ENCODE peak calls at places on chromosome 15, in eight cellular contexts. M is stimulated activated CD8-positive, alpha-beta memory T cell treated with anti-CD3 and anti-CD28 coated beads, Interleukin-7, amount 100 ng/mL, for 1 hour; G is endodermal cell; L is neuronal stem cell; P is AG08395; I is NCI-H2171 treated with DMSO at 0.1 percent for 48 hours; J is glutamatergic neuron; Q is skeletal muscle cell. N is an unnamed sample.

GRCh38 chr15:80325206-80325605 is 73.2 kb upstream of the CTXND1 start:
- DNase-seq in M (no peak), G (no peak), L (no peak), P (no peak), I (no peak), J (no peak), Q (no peak), N (no peak)

GRCh38 chr15:88447206-88447605 is 20.0 kb downstream of the MRPL46 start:
- DNase-seq in M (no peak), G (no peak), L (no peak), P (no peak), I (no peak), J (no peak), Q (no peak), N (no peak)

GRCh38 chr15:93052090-93052892 is 36.7 kb downstream of the RGMA start:
- DNase-seq in M (no peak), G (peak), L (no peak), P (no peak), I (no peak), J (no peak), Q (no peak), N (no peak)

GRCh38 chr15:96218623-96219465 is 111.7 kb upstream of the NR2F2 start:
- DNase-seq in M (no peak), G (no peak), L (no peak), P (no peak), I (no peak), J (no peak), Q (no peak), N (no peak)

GRCh38 chr15:74961616-74962015 is 5.0 kb upstream of the RPP25 start:
- DNase-seq in M (no peak), G (no peak), L (no peak), P (no peak), I (no peak), J (no peak), Q (no peak), N (no peak)

GRCh38 chr15:72110355-72110754 is 7.6 kb downstream of the MYO9A start:
- DNase-seq in M (no peak), G (no peak), L (no peak), P (no peak), I (no peak), J (no peak), Q (no peak), N (no peak)

GRCh38 chr15:101097111-101097510 is 154.7 kb downstream of the CHSY1 start:
- DNase-seq in M (no peak), G (no peak), L (no peak), P (no peak), I (no peak), J (no peak), Q (no peak), N (no peak)

GRCh38 chr15:66598095-66598815 is 32.5 kb upstream of the LCTL start:
- DNase-seq in M (no peak), G (no peak), L (no peak), P (no peak), I (no peak), J (no peak), Q (no peak), N (no peak)

GRCh38 chr15:76333720-76334437 is 2.7 kb upstream of the ISL2 start:
- DNase-seq in M (no peak), G (peak), L (no peak), P (no peak), I (no peak), J (peak), Q (no peak), N (peak)

GRCh38 chr15:80072285-80072684 is 12.8 kb downstream of the ZFAND6 start:
- DNase-seq in M (no peak), G (no peak), L (peak), P (peak), I (peak), J (no peak), Q (peak), N (peak)

GRCh38 chr15:68564173-68564572 is 14.6 kb upstream of the CORO2B start:
- DNase-seq in M (no peak), G (peak), L (no peak), P (no peak), I (no peak), J (no peak), Q (no peak), N (no peak)

GRCh38 chr15:40506964-40507571 is 36.3 kb downstream of the CHST14 start:
- DNase-seq in M (peak), G (peak), L (peak), P (peak), I (peak), J (peak), Q (peak), N (peak)

GRCh38 chr15:35753486-35753885 is 207.5 kb upstream of the DPH6 start:
- DNase-seq in M (no peak), G (no peak), L (no peak), P (peak), I (no peak), J (no peak), Q (peak), N (no peak)

GRCh38 chr15:69303337-69304175 is 4.8 kb downstream of the PAQR5 start:
- DNase-seq in M (no peak), G (no peak), L (no peak), P (no peak), I (no peak), J (no peak), Q (no peak), N (no peak)

GRCh38 chr15:60374628-60375081 is 23.1 kb downstream of the ANXA2 start:
- DNase-seq in M (no peak), G (peak), L (no peak), P (peak), I (no peak), J (no peak), Q (peak), N (peak)

GRCh38 chr15:90451215-90451850 is 63.3 kb downstream of the IQGAP1 start:
- DNase-seq in M (no peak), G (no peak), L (no peak), P (peak), I (peak), J (no peak), Q (peak), N (no peak)

GRCh38 chr15:41006479-41006878 is 53.2 kb downstream of the CHAC1 start:
- DNase-seq in M (no peak), G (no peak), L (no peak), P (no peak), I (no peak), J (no peak), Q (no peak), N (no peak)

GRCh38 chr15:92429378-92430066 is 35.8 kb downstream of the ST8SIA2 start:
- DNase-seq in M (no peak), G (peak), L (peak), P (peak), I (peak), J (no peak), Q (peak), N (peak)

GRCh38 chr15:90131848-90132247 is 29.6 kb upstream of the IDH2 start:
- DNase-seq in M (no peak), G (no peak), L (no peak), P (no peak), I (no peak), J (no peak), Q (no peak), N (no peak)

GRCh38 chr15:81725590-81725989 is 320.2 kb downstream of the MEX3B start:
- DNase-seq in M (no peak), G (no peak), L (no peak), P (no peak), I (no peak), J (no peak), Q (no peak), N (no peak)

GRCh38 chr15:80152896-80153876 is at the start of gene FAH:
- DNase-seq in M (no peak), G (peak), L (no peak), P (peak), I (no peak), J (no peak), Q (no peak), N (peak)

N was measured in foreskin keratinocyte.